ENCODE peak calls at places on chromosomes 1 and 21, in ten cellular contexts. T is A549, Q is gastrocnemius medialis, J is tibial nerve, D is ovary, K is esophagus squamous epithelium, C is HCT116, R is heart left ventricle, Y is upper lobe of left lung, O is breast epithelium. G is an unnamed sample.

GRCh38 chr1:14968251-14968812 is 185.2 kb upstream of the TMEM51 start:
- DNase-seq in D (no peak), O (peak), Y (peak), Q (no peak), T (no peak), K (no peak), C (no peak), R (no peak), J (no peak), G (peak)

GRCh38 chr1:11690669-11691301 is 725 bp upstream of the DRAXIN start:
- DNase-seq in J (no peak), O (no peak), Q (no peak), R (no peak), C (no peak), K (no peak), D (no peak), Y (no peak), T (no peak), G (no peak)

GRCh38 chr1:65993047-65993363 is 200.3 kb downstream of the PDE4B start:
- DNase-seq in Q (no peak), K (no peak), O (no peak), J (no peak), T (no peak), C (no peak), Y (no peak), R (no peak), D (no peak), G (no peak)

GRCh38 chr1:41161851-41162250 is 80.3 kb downstream of the SCMH1 start:
- DNase-seq in Y (no peak), Q (no peak), K (no peak), R (no peak), C (no peak), O (no peak), J (no peak), D (no peak), T (no peak), G (no peak)

GRCh38 chr1:116292929-116293725 is 79.9 kb upstream of the ATP1A1 start:
- DNase-seq in R (no peak), Q (no peak), O (no peak), Y (no peak), T (no peak), K (no peak), D (no peak), J (no peak), C (no peak), G (no peak)

GRCh38 chr1:160885080-160885479 is at the start of gene ITLN1:
- DNase-seq in Y (no peak), Q (no peak), D (no peak), J (no peak), C (no peak), K (no peak), O (no peak), T (no peak), R (no peak), G (no peak)

GRCh38 chr1:217482356-217483102 is 148.4 kb downstream of the GPATCH2 start:
- DNase-seq in K (no peak), R (no peak), Y (no peak), O (no peak), D (no peak), Q (no peak), T (no peak), C (peak), J (no peak), G (no peak)

GRCh38 chr1:52102336-52103013 is 39.4 kb upstream of the ZFYVE9 start:
- DNase-seq in R (no peak), T (no peak), Q (no peak), K (no peak), Y (no peak), C (no peak), D (no peak), J (no peak), O (no peak), G (no peak)

GRCh38 chr1:199687321-199687720 is 340.2 kb upstream of the NR5A2 start:
- DNase-seq in T (no peak), O (no peak), K (no peak), Y (no peak), Q (no peak), J (no peak), R (no peak), D (no peak), C (no peak), G (no peak)

GRCh38 chr21:37032877-37033471 is 26.5 kb downstream of the RIPPLY3 start:
- DNase-seq in K (no peak), T (peak), D (no peak), Q (no peak), J (no peak), C (peak), Y (no peak), O (no peak), R (no peak), G (no peak)

GRCh38 chr1:47893412-47893811 is 103.8 kb downstream of the TRABD2B start:
- DNase-seq in T (no peak), Y (no peak), O (no peak), K (no peak), Q (no peak), D (no peak), R (no peak), J (no peak), C (no peak), G (no peak)

GRCh38 chr1:156727492-156727891 is 777 bp upstream of the METTL25B start:
- DNase-seq in Y (no peak), R (no peak), D (no peak), K (no peak), O (no peak), J (no peak), Q (no peak), T (no peak), C (no peak), G (no peak)

GRCh38 chr1:47993881-47994625 is 3.1 kb downstream of the TRABD2B start:
- DNase-seq in O (no peak), D (peak), C (no peak), T (no peak), J (no peak), K (no peak), Q (no peak), Y (no peak), R (no peak), G (no peak)

GRCh38 chr1:6200188-6200809 is 904 bp upstream of the RPL22 start:
- DNase-seq in Q (no peak), K (no peak), D (no peak), J (no peak), O (no peak), C (no peak), Y (no peak), T (no peak), R (no peak), G (no peak)

GRCh38 chr1:185155600-185156320 is 993 bp downstream of the TRMT1L start:
- DNase-seq in K (no peak), O (no peak), J (no peak), D (no peak), Y (no peak), C (no peak), T (no peak), Q (no peak), R (no peak), G (no peak)

GRCh38 chr1:228457017-228457395 is 30.2 kb upstream of the RNF187 start:
- DNase-seq in Y (no peak), D (no peak), K (no peak), C (no peak), O (no peak), R (no peak), T (no peak), J (no peak), Q (no peak), G (no peak)
- H3K4me3 ChIP-seq in Y (peak), D (peak), K (peak), C (peak), O (peak), R (peak), T (peak), J (peak), Q (peak), G (peak)

DNA sequence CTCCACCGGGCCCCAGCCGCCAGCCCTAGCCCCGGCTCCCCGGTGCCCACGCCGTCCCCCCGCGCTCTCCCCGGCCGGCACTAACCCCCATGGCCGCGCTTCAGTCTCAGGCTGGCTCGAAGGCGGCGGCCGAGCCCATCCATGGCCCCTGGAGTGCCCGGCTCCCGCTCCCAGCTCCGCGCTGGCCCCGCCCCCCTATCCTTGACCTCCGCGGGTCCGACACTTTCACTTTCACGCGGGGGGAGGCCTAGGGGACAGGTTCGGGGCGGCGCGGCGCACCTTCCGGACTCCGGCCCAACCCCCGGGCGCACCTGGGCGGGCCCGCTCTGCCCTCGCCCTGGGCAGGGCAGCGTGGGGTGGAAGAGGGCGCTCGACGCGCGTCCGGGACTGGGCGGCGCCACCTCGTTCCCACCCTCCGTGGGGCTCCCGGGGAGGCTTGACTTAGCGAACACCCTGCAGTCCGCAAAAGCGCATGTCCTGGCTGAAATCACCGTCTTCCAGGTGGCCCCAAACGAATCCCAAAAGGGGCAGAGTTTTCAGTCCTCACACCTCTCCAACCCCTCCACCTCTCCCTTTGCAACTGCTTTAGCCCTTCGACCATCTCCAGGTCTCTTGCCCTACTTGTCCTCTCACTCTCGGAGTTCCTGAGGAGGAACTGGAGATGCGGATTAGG is 3.9 kb upstream of the DENND2D start:
- DNase-seq in D (peak), C (peak), J (no peak), R (peak), O (peak), Y (peak), Q (peak), K (peak), T (no peak), G (peak)
- TF ChIP-seq POLR2A in D (no peak), C (no peak), J (no peak), R (no peak), O (peak), Y (no peak), Q (no peak), K (peak), T (no peak), G (no peak)

DNA sequence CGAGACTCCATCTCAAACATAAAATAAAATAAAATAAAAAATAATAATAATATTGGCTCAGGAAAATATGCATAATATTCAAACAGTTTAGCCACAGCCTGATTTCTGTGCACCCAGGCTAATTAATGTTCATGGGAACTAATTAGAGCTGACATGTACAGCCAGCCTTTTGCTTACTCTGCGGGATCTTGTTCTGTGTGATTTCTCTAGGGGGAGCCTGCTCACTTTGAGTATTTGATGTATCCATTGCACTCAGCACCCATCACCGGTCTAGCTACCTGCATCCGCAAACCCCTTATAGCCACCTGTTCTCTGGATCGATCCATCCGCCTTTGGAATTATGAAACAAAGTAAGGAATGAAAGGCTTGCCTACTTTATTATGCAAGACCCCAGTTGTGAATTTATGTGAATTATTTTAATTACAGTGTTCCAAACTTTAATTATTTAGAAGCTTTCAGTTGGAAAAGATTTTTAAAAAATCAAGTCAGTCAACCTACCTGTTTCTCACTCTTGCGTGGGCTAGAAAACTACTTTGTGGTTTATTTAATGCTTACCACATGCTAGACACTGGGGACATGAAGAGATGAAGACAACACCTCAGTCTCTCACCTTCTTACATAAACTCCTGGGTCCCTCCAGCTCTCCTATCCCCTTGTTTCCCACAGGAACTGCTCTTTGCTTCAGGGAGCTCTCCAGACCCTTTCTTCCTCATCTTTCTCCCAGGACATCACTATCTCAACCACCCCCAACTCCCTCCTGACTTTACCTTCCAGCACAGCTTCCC is 25.4 kb downstream of the CFAP57 start:
- DNase-seq in D (no peak), O (no peak), T (no peak), K (no peak), R (no peak), Y (no peak), Q (no peak), J (no peak), C (no peak), G (no peak)
- TF ChIP-seq CTCF in D (no peak), O (no peak), T (no peak), K (no peak), R (no peak), Y (no peak), Q (no peak), J (no peak), C (no peak), G (no peak)

DNA sequence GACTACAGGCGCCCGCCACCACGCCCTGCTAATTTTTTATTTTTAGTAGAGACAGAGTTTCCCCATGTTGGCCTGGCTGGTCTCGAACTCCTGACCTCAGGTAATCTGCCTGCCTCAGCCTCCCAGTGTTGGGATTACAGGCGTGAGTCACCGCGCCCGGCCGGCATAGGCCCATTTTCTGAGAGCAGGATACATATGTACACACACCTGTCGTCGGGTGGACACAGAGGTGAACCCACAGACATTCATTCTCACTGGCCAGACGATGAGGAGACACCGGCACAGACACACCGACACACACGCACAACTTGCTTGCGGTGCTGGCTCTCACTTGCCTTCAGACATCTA is 664 bp downstream of the PTCH2 start:
- DNase-seq in K (no peak), R (no peak), O (no peak), Q (no peak), D (no peak), Y (no peak), T (no peak), J (no peak), C (no peak), G (no peak)
- H3K4me3 ChIP-seq in K (peak), R (no peak), O (peak), Q (peak), D (peak), Y (peak), T (peak), J (peak), C (no peak), G (no peak)

DNA sequence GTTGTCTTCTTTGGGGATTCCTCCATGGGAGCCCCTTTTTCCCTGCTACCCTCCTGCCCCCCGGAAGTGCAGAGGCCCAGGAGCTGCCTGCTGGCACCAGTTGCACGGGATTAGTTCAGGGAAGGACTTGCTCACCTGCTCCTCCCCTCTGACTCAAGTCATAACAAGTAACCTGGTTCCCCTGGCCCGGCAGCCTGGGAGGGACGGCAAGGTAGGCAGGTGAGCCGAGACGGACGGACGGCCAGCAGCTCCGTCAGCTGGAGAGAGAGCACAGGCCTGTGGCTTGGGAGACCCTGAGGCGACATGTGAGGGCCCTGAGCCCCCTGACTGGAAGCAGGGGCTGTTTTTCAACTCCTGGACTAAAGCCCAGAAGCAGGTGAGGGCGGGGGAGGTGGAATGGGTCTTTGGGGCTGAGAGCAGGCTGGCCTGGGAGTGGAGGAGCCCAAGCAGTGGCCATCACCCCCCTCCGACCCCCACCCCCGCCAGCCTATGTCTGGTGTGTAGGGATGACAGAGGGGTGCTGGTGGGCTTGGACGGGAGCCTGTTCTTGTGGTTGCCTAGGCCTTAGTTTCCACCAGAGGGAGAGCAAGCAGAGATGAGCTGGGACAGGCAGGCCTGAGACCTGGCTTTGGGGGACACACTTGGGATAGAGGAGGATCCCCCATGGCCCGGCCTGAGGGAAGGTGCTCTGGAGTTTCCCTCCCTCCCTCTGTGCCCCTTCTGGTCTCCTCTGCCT is at the start of gene INAVA:
- DNase-seq in O (no peak), K (no peak), Y (peak), R (no peak), C (peak), D (no peak), Q (no peak), T (no peak), J (no peak), G (peak)
- TF ChIP-seq POLR2A in O (peak), K (peak), Y (peak), R (no peak), C (no peak), D (no peak), Q (no peak), T (no peak), J (no peak), G (no peak)

DNA sequence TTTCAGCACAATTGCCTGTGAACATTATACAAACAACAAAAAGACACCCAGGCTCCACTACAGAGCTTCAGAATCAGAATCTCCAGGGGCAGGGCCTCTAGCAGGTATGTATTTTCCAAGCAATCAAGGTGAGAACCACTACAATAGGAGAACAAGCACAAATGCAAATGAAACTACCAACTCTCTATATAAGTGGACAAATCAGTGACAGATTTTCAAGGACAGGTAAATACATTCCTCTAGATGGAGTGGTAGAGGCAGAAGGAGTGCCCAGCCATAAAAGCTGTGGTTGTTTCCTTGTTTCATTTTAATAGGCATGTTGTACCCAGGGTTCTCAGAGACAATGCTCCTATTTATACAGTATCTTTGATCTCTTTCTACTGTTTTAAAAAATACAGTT is 20.1 kb upstream of the CCDC17 start:
- DNase-seq in C (peak), D (no peak), R (no peak), Q (no peak), Y (no peak), J (no peak), K (no peak), O (no peak), T (no peak), G (no peak)
- TF ChIP-seq CTCF in C (peak), D (no peak), R (peak), Q (no peak), Y (no peak), J (no peak), K (no peak), O (peak), T (peak), G (no peak)

DNA sequence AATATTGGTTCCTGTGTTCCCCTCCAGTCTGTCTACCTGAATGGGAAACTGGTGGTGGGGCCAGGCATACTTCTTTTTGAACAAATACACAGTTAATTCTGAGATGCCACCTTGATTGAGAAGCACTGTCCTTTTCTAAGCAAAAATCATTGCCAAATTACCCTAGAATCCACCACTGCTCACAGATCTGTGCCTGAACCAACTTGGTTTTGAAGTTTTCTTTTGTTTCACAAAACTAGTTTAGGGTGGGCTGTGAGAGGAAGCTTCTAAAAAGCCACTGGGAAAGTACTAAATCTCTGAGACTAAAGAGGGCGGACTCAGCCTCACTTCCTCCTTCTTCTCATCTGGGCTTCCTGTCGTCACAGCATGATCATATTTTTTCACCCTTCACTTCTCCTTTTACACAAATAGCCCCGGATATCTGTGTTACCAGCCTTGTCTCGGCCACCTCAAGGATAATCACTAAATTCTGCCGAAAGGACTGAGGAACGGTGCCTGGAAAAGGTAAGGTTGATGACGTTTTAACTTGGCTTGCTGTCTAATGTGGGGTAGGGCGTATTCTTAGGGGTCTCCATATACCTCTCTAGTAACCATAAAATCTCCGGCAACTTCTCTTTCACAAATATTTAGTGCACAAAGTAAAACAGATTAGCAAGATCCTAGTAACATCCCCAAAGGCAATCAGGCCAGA is at the start of gene CD53:
- DNase-seq in Y (peak), C (no peak), J (no peak), K (no peak), D (no peak), T (no peak), Q (peak), O (no peak), R (peak), G (no peak)
- H3K4me3 ChIP-seq in Y (peak), C (no peak), J (peak), K (peak), D (no peak), T (no peak), Q (peak), O (peak), R (no peak), G (peak)

GRCh38 chr1:17236779-17237601 is 11.9 kb upstream of the PADI3 start:
- DNase-seq in T (peak), D (peak), C (peak), Y (peak), R (peak), Q (peak), K (no peak), O (peak), J (peak), G (peak)
- TF ChIP-seq POLR2A in T (no peak), D (no peak), C (no peak), Y (no peak), R (no peak), Q (no peak), K (no peak), O (no peak), J (no peak), G (no peak)